ENCODE peak calls at places on chromosomes 1 and 21, in seven cellular contexts. E is lower leg skin; W is fibroblast of mammary gland; U is cardiac fibroblast; S is pancreas; Y is HFF-Myc; H is CD8-positive, alpha-beta T cell. Q is an unnamed sample.
A peak's percentile ranks its signal among the peaks of the same experiment; 100 is the strongest.

GRCh38 chr1:212162635-212163034 is 122.6 kb upstream of the PPP2R5A start:
- DNase-seq in E (no peak), Y (peak; percentile 41), H (peak; percentile 11), W (peak; percentile 72), U (peak; percentile 62), S (no peak), Q (peak; percentile 46)

GRCh38 chr21:26758083-26758861 is 86.9 kb downstream of the ADAMTS1 start:
- DNase-seq in E (no peak), U (no peak), H (no peak), S (no peak), W (no peak), Y (no peak), Q (no peak)

GRCh38 chr1:246005067-246005466 is 502.0 kb downstream of the SMYD3 start:
- DNase-seq in U (peak; percentile 96), S (no peak), H (no peak), W (peak; percentile 97), E (no peak), Y (peak; percentile 91), Q (no peak)

GRCh38 chr1:22645936-22646335 is 2.5 kb downstream of the C1QC start:
- DNase-seq in H (no peak), E (no peak), W (no peak), Y (no peak), U (no peak), S (no peak), Q (no peak)

GRCh38 chr1:50967416-50968020 is 2.5 kb upstream of the CDKN2C start:
- DNase-seq in E (no peak), W (peak; percentile 61), U (peak; percentile 52), H (no peak), S (no peak), Y (no peak), Q (peak; percentile 33)

GRCh38 chr1:194774535-194774934 is 1588.1 kb upstream of the B3GALT2 start:
- DNase-seq in W (no peak), S (no peak), Y (no peak), U (no peak), E (no peak), H (no peak), Q (no peak)

GRCh38 chr21:36415375-36415774 is 30.2 kb downstream of the CHAF1B start:
- DNase-seq in S (no peak), E (no peak), W (no peak), U (no peak), H (no peak), Y (no peak), Q (no peak)

GRCh38 chr1:4284976-4285375 is 369.4 kb upstream of the AJAP1 start:
- DNase-seq in S (no peak), U (no peak), H (no peak), E (no peak), W (no peak), Y (no peak), Q (no peak)

GRCh38 chr1:203055166-203055799 is 29.0 kb downstream of the PPFIA4 start:
- DNase-seq in S (no peak), Y (no peak), W (no peak), U (no peak), E (no peak), H (no peak), Q (no peak)

GRCh38 chr1:40072142-40072541 is 24.9 kb downstream of the PPT1 start:
- DNase-seq in Y (no peak), W (no peak), H (no peak), E (no peak), S (no peak), U (no peak), Q (no peak)

GRCh38 chr21:33403786-33404571 is 766 bp downstream of the IFNGR2 start:
- DNase-seq in E (peak; percentile 50), Y (no peak), H (no peak), U (peak; percentile 57), S (peak; percentile 79), W (peak; percentile 35), Q (peak; percentile 52)

GRCh38 chr1:26724118-26724517 is 28.3 kb downstream of the ARID1A start:
- DNase-seq in S (no peak), U (no peak), W (no peak), H (no peak), E (no peak), Y (no peak), Q (no peak)

GRCh38 chr1:26723013-26723991 is 27.5 kb downstream of the ARID1A start:
- DNase-seq in S (peak; percentile 88), H (peak; percentile 27), Y (peak; percentile 98), W (peak; percentile 100), U (peak; percentile 98), E (peak; percentile 77), Q (no peak)

GRCh38 chr1:26721669-26722355 is 26.0 kb downstream of the ARID1A start:
- DNase-seq in E (no peak), Y (no peak), U (no peak), S (no peak), W (peak; percentile 40), H (no peak), Q (no peak)

GRCh38 chr1:26717066-26717465 is 21.3 kb downstream of the ARID1A start:
- DNase-seq in Y (no peak), S (no peak), H (no peak), E (no peak), W (peak; percentile 72), U (peak; percentile 70), Q (no peak)

DNA sequence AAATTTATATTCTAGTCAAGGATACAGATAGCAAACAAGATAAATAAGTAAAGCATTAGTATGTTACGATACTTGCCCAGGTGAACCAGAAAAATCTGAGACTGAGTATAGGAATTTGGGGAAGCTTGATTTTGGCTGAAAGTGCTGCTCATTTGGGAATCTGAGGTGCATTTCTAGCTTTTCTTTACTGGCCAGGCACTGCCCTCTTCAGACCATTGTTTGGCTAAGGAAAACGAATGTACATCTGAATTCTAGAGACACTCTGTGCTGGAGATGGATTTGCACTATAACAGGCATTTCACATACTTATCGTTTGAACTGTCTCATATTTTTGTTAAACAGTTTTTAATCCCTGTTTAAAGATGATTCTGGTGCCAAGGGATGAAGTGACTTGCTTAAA is 23.4 kb downstream of the ARID1A start:
- DNase-seq in W (no peak), S (no peak), U (no peak), E (no peak), Y (no peak), H (no peak), Q (no peak)
- TF ChIP-seq CTCF in W (no peak), S (no peak), U (no peak), E (no peak), Y (no peak), H (no peak), Q (no peak)

DNA sequence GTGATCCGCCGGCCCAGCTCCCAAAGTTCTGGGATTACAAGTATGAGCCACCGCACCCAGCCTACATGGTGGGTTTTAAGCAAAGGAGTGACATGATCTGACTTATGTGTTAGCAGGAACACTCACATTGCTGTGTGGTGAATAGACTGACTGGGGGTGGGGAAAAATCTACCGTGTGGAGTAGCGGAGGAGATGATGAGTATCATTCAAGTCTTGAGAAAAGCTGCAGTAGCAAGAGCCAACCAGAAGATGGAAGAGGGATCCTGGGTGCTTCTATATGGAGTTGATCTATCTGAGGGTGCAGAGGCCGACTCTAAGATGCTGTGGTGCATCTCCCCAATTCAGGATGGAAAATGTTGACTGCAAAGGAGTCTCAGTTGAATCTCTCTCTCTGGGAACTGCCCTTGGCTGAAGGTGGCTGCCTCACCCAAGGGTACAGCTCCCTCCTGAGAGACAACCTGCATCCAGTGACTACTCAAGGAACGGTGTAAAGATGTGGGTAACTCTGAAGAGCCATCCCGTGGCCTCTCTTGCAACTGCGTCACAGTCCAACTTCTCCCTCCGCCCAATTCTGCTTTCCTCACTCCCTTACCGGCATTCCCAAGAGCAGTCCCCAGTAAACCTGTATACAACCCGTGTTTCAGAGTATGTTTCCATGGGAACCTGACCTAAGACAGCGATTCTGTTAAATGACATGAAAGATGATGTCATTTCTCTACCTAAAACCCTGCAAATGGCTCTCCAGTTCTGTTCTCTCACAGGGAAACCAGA is 7.4 kb upstream of the B3GALNT2 start:
- DNase-seq in W (peak; percentile 49), H (no peak), U (peak; percentile 59), S (no peak), Y (no peak), E (no peak), Q (no peak)
- TF ChIP-seq CTCF in W (peak; percentile 4), H (no peak), U (no peak), S (no peak), Y (no peak), E (no peak), Q (no peak)

DNA sequence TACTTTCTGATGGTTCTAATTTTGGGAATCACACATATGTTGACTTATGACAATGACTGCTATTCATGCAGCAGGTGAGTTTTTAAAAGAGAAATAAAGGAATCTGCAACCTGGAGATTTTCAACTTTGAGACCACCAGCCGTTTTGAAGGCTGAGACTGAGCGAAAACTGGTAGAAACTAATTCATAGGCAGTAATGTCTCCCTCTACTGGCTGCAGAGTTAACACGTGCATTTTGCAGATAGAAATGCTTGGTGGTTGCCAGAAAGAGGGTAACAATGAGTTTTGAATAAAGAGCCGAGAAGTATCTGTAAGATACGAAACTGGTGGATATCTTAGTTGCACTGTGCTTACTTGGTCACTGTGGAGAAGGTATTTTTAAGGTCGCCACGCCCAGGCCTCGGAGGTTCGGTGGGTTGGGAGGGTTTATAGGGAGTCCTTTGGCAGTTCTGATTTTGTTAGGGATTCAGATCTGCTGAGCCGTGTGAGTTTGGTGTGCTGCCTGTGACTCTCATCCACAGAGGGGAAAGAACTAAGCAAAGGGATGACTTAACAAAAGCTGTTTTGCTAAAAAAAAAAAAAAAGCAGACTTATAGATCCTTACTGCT is 83.0 kb downstream of the RYR2 start:
- DNase-seq in E (no peak), Y (no peak), H (no peak), S (no peak), W (no peak), U (peak; percentile 5), Q (peak; percentile 33)
- TF ChIP-seq CTCF in E (no peak), Y (no peak), H (no peak), S (peak; percentile 16), W (peak; percentile 22), U (no peak), Q (peak; percentile 30)

DNA sequence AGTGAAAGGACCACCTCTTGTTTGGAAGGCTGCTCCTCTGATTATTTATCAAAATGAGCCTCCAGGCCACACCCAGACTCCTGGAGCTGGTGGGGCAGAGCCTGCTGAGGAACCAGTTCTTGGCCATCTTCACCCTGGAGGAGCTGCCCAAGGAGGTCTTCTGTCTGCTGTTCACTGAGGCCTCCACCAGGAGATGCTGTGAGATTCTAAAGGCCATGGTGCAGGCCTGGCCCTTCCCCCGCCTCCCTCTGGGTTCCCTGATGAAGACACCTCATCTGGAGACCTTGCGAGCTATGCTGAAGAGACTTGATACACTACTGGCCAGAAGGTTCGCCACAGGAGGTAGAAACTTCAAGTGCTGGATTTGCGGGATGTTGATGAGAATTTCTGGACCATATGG is 61.7 kb upstream of the GJA8 start:
- DNase-seq in H (no peak), U (peak; percentile 34), S (no peak), E (no peak), Y (no peak), W (peak; percentile 4), Q (peak; percentile 10)
- TF ChIP-seq CTCF in H (no peak), U (peak; percentile 35), S (no peak), E (no peak), Y (peak; percentile 17), W (peak; percentile 19), Q (no peak)

DNA sequence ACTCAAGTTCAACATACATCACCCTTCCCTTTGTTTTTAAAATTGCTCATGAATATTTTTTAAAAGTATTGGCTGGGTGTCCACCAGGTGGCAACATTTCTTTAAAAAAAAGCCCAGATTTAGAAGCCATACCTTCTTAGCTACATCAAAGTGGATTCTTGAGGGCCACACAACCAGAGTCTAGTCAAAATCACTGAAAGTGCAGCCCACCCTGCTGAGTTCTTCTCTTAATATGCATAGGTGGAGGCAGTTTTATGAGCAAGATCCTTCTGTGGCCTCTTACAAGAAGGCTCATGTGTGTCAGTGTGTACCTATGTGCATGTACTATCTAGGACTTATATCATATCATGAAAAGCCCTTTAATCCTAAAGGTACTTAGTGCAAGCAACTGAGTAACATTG is 16.9 kb upstream of the GNG12 start:
- DNase-seq in Y (no peak), U (peak; percentile 75), E (no peak), S (no peak), W (peak; percentile 68), H (no peak), Q (peak; percentile 13)
- TF ChIP-seq CTCF in Y (peak; percentile 43), U (peak; percentile 39), E (no peak), S (peak; percentile 8), W (peak; percentile 55), H (no peak), Q (peak; percentile 32)

Q was measured in GM13976.